ENCODE peak calls at places on chromosomes 3 and 15, in four cellular contexts. One of them, this sample, is unnamed.

GRCh38 chr15:39539466-39539865 is 41.4 kb upstream of the THBS1 start:
- DNase-seq in naive thymus-derived CD8-positive, alpha-beta T cell: no peak
- DNase-seq in progenitor cell of endocrine pancreas: no peak
- DNase-seq in 8988T: no peak
- DNase-seq in this sample: no peak

GRCh38 chr15:72375501-72375845 is 341 bp downstream of the HEXA start:
- DNase-seq in 8988T: no peak
- DNase-seq in naive thymus-derived CD8-positive, alpha-beta T cell: no peak
- DNase-seq in progenitor cell of endocrine pancreas: no peak
- DNase-seq in this sample: no peak

GRCh38 chr3:171242170-171242569 is 215.7 kb upstream of the SLC2A2 start:
- DNase-seq in 8988T: no peak
- DNase-seq in progenitor cell of endocrine pancreas: no peak
- DNase-seq in naive thymus-derived CD8-positive, alpha-beta T cell: no peak
- DNase-seq in this sample: no peak

GRCh38 chr3:13638927-13639326 is 90.0 kb downstream of the FBLN2 start:
- DNase-seq in 8988T: no peak
- DNase-seq in naive thymus-derived CD8-positive, alpha-beta T cell: no peak
- DNase-seq in progenitor cell of endocrine pancreas: no peak
- DNase-seq in this sample: no peak

GRCh38 chr15:70253461-70254156 is 155.9 kb upstream of the TLE3 start:
- DNase-seq in progenitor cell of endocrine pancreas: no peak
- DNase-seq in 8988T: no peak
- DNase-seq in naive thymus-derived CD8-positive, alpha-beta T cell: no peak
- DNase-seq in this sample: no peak

GRCh38 chr3:61173685-61174084 is 77.6 kb downstream of the FHIT start:
- DNase-seq in 8988T: no peak
- DNase-seq in naive thymus-derived CD8-positive, alpha-beta T cell: no peak
- DNase-seq in progenitor cell of endocrine pancreas: no peak
- DNase-seq in this sample: no peak

GRCh38 chr3:51887620-51888019 is 12.2 kb upstream of the IQCF5 start:
- DNase-seq in progenitor cell of endocrine pancreas: no peak
- DNase-seq in naive thymus-derived CD8-positive, alpha-beta T cell: no peak
- DNase-seq in 8988T: no peak
- DNase-seq in this sample: no peak

GRCh38 chr3:172512363-172512762 is 10.9 kb downstream of the TNFSF10 start:
- DNase-seq in naive thymus-derived CD8-positive, alpha-beta T cell: no peak
- DNase-seq in progenitor cell of endocrine pancreas: no peak
- DNase-seq in 8988T: no peak
- DNase-seq in this sample: peak; percentile 28

GRCh38 chr3:26198609-26199008 is 408.7 kb downstream of the OXSM start:
- DNase-seq in 8988T: no peak
- DNase-seq in naive thymus-derived CD8-positive, alpha-beta T cell: no peak
- DNase-seq in progenitor cell of endocrine pancreas: no peak
- DNase-seq in this sample: no peak

GRCh38 chr15:85099195-85099803 is 117.6 kb downstream of the PDE8A start:
- DNase-seq in progenitor cell of endocrine pancreas: no peak
- DNase-seq in 8988T: no peak
- DNase-seq in naive thymus-derived CD8-positive, alpha-beta T cell: no peak
- DNase-seq in this sample: no peak

GRCh38 chr3:122943828-122944190 is 83.8 kb downstream of the SEMA5B start:
- DNase-seq in 8988T: no peak
- DNase-seq in progenitor cell of endocrine pancreas: no peak
- DNase-seq in naive thymus-derived CD8-positive, alpha-beta T cell: no peak
- DNase-seq in this sample: no peak

GRCh38 chr3:195549931-195550519 is 6.9 kb upstream of the PPP1R2 start:
- DNase-seq in 8988T: no peak
- DNase-seq in progenitor cell of endocrine pancreas: no peak
- DNase-seq in naive thymus-derived CD8-positive, alpha-beta T cell: peak; percentile 65
- DNase-seq in this sample: no peak

GRCh38 chr3:28940530-28940929 is 340.3 kb upstream of the RBMS3 start:
- DNase-seq in 8988T: no peak
- DNase-seq in progenitor cell of endocrine pancreas: no peak
- DNase-seq in naive thymus-derived CD8-positive, alpha-beta T cell: no peak
- DNase-seq in this sample: peak; percentile 64

GRCh38 chr15:74835312-74835823 is 7.6 kb downstream of the ULK3 start:
- DNase-seq in 8988T: peak; percentile 94
- DNase-seq in naive thymus-derived CD8-positive, alpha-beta T cell: peak; percentile 29
- DNase-seq in progenitor cell of endocrine pancreas: peak; percentile 69
- DNase-seq in this sample: peak; percentile 47

GRCh38 chr3:129560931-129561594 is 18.1 kb downstream of the H1-8 start:
- DNase-seq in naive thymus-derived CD8-positive, alpha-beta T cell: no peak
- DNase-seq in progenitor cell of endocrine pancreas: no peak
- DNase-seq in 8988T: no peak
- DNase-seq in this sample: peak; percentile 74

GRCh38 chr15:71043373-71043772 is 71.9 kb upstream of the THSD4 start:
- DNase-seq in 8988T: no peak
- DNase-seq in naive thymus-derived CD8-positive, alpha-beta T cell: no peak
- DNase-seq in progenitor cell of endocrine pancreas: no peak
- DNase-seq in this sample: no peak

GRCh38 chr15:64774556-64775523 is 549 bp downstream of the RBPMS2 start:
- DNase-seq in naive thymus-derived CD8-positive, alpha-beta T cell: no peak
- DNase-seq in 8988T: no peak
- DNase-seq in progenitor cell of endocrine pancreas: peak; percentile 46
- DNase-seq in this sample: no peak

GRCh38 chr15:38461089-38461833 is 7.3 kb downstream of the FAM98B start:
- DNase-seq in naive thymus-derived CD8-positive, alpha-beta T cell: no peak
- DNase-seq in 8988T: no peak
- DNase-seq in progenitor cell of endocrine pancreas: no peak
- DNase-seq in this sample: no peak

This sample was measured in testis.